ENCODE peak calls at places on chromosomes 1 and 21, in four cellular contexts. E, B, N and A are unnamed samples.

GRCh38 chr1:19923953-19924346 is 533 bp upstream of the PLA2G2E start:
- DNase-seq in E (no peak), N (no peak), B (no peak), A (no peak)

GRCh38 chr1:38028671-38029070 is 16.1 kb downstream of the UTP11 start:
- DNase-seq in N (no peak), B (no peak), E (no peak), A (no peak)

GRCh38 chr1:228225165-228225710 is 17.4 kb downstream of the OBSCN start:
- DNase-seq in B (no peak), E (no peak), N (no peak), A (no peak)

GRCh38 chr1:53634571-53634979 is 104.4 kb downstream of the GLIS1 start:
- DNase-seq in N (no peak), B (no peak), E (no peak), A (no peak)

GRCh38 chr1:17119744-17120482 is 662 bp upstream of the PADI2 start:
- DNase-seq in E (no peak), N (no peak), B (no peak), A (no peak)

GRCh38 chr1:2148691-2149090 is 45.9 kb downstream of the FAAP20 start:
- DNase-seq in B (no peak), E (no peak), N (no peak), A (no peak)

GRCh38 chr1:94876362-94876761 is 50.5 kb downstream of the CNN3 start:
- DNase-seq in N (no peak), E (no peak), B (peak), A (no peak)

GRCh38 chr1:12161324-12161661 is 5.5 kb upstream of the TNFRSF1B start:
- DNase-seq in B (no peak), N (no peak), E (no peak), A (no peak)

GRCh38 chr1:27026621-27027574 is 14.2 kb upstream of the TENT5B start:
- DNase-seq in B (peak), E (no peak), N (peak), A (peak)

GRCh38 chr1:34590211-34590623 is 164.6 kb upstream of the GJB5 start:
- DNase-seq in B (peak), N (peak), E (no peak), A (no peak)

GRCh38 chr1:214318356-214318755 is 37.4 kb downstream of the SMYD2 start:
- DNase-seq in B (no peak), N (no peak), E (no peak), A (peak)

GRCh38 chr1:117794073-117794472 is 135.3 kb downstream of the GDAP2 start:
- DNase-seq in E (no peak), N (no peak), B (no peak), A (peak)

GRCh38 chr1:46687095-46687659 is 15.5 kb downstream of the TEX38 start:
- DNase-seq in B (peak), N (peak), E (peak), A (peak)

GRCh38 chr1:185912504-185912903 is 178.3 kb downstream of the HMCN1 start:
- DNase-seq in N (no peak), E (no peak), B (no peak), A (no peak)

GRCh38 chr1:168583571-168583970 is 7.2 kb downstream of the XCL1 start:
- DNase-seq in N (peak), E (no peak), B (peak), A (no peak)

GRCh38 chr1:42260376-42261078 is 74.5 kb downstream of the FOXJ3 start:
- DNase-seq in N (no peak), E (no peak), B (no peak), A (no peak)

GRCh38 chr21:36120304-36120902 is 14.5 kb upstream of the CBR3 start:
- DNase-seq in N (no peak), B (no peak), E (peak), A (no peak)

GRCh38 chr1:198444792-198445191 is 95.7 kb downstream of the ATP6V1G3 start:
- DNase-seq in N (no peak), E (no peak), B (peak), A (peak)

GRCh38 chr1:111513410-111514020 is 10.1 kb upstream of the ADORA3 start:
- DNase-seq in B (no peak), E (peak), N (no peak), A (no peak)

GRCh38 chr1:185156321-185156853 is 366 bp downstream of the TRMT1L start:
- DNase-seq in E (no peak), B (peak), N (no peak), A (no peak)

GRCh38 chr1:7042322-7043231 is 257.3 kb downstream of the CAMTA1 start:
- DNase-seq in N (peak), B (peak), E (peak), A (peak)

GRCh38 chr1:155081472-155082300 is 3.0 kb downstream of the EFNA3 start:
- DNase-seq in N (no peak), E (no peak), B (peak), A (no peak)

GRCh38 chr1:32329931-32330466 is 6.0 kb downstream of the MARCKSL1 start:
- DNase-seq in E (no peak), N (no peak), B (no peak), A (no peak)

GRCh38 chr1:52162947-52163346 is 21.1 kb downstream of the ZFYVE9 start:
- DNase-seq in B (no peak), E (no peak), N (no peak), A (no peak)

GRCh38 chr1:64194168-64195088 is 9.0 kb upstream of the UBE2U start:
- DNase-seq in N (peak), E (no peak), B (no peak), A (no peak)

GRCh38 chr1:21933397-21934248 is 3.5 kb downstream of the HSPG2 start:
- DNase-seq in B (peak), N (peak), E (peak), A (peak)

GRCh38 chr21:39062196-39062900 is 120.9 kb downstream of the PSMG1 start:
- DNase-seq in B (no peak), E (no peak), N (no peak), A (no peak)

GRCh38 chr1:20413791-20414140 is 72.2 kb downstream of the CAMK2N1 start:
- DNase-seq in N (no peak), B (no peak), E (no peak), A (no peak)

GRCh38 chr21:15801352-15801863 is 71.6 kb downstream of the USP25 start:
- DNase-seq in N (no peak), E (no peak), B (no peak), A (no peak)

GRCh38 chr21:43731891-43732711 is 13.2 kb downstream of the PDXK start:
- DNase-seq in B (no peak), E (no peak), N (no peak), A (no peak)

GRCh38 chr21:43727571-43728466 is 8.9 kb downstream of the PDXK start:
- DNase-seq in N (peak), E (peak), B (peak), A (peak)

GRCh38 chr21:43731476-43731875 is 12.5 kb downstream of the PDXK start:
- DNase-seq in B (no peak), N (no peak), E (no peak), A (no peak)

GRCh38 chr21:43726686-43727570 is 8.0 kb downstream of the PDXK start:
- DNase-seq in E (peak), B (no peak), N (no peak), A (no peak)

DNA sequence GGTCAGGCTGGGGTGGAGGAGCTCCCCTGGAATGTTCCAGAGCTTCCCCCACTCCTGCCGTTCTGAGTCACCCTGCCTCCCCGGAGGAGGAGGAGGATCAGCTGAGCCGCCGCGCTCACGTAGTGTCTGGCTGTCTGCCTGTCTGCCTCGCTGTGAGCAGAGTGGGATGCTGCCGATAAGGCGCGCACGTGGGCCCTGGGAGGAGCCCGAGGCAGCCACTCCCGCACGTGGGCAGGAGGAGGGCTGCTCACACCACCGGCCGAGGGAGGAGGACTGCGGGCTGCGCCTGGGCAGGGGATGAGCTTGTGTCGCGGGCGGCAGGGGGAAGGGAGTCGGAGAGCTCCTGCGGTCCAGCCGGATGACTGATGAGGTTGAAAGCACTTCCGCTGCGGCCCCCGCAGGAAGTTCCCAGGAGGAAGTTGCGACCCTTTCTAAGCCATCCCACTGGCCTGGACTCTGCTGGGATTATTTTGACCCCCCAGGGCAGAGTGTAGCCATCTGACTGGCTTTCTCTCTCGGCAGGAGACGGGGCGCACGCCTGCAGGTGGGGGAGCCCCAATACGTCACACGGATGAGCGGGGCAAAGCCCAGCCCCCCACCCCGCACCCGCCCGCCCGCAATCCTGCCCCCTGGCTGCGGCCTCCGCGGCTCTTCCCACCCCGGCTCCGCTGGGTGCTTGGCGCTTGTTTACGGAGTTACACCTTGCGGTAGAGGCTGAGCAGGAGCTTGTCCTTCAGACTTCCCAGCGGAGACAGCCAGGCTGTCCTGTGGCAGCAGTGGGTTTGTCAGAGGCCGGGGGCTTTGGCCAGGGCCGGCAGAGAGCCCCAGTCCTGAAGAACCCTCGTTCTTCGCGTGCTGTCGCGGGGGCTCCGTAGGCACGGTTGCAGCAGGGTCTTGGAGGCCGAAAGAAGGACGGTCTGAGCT is 9.8 kb downstream of the PDXK start:
- DNase-seq in E (peak), N (peak), B (peak), A (peak)
- H3K4me3 ChIP-seq in E (peak), N (no peak), B (peak), A (peak)

DNA sequence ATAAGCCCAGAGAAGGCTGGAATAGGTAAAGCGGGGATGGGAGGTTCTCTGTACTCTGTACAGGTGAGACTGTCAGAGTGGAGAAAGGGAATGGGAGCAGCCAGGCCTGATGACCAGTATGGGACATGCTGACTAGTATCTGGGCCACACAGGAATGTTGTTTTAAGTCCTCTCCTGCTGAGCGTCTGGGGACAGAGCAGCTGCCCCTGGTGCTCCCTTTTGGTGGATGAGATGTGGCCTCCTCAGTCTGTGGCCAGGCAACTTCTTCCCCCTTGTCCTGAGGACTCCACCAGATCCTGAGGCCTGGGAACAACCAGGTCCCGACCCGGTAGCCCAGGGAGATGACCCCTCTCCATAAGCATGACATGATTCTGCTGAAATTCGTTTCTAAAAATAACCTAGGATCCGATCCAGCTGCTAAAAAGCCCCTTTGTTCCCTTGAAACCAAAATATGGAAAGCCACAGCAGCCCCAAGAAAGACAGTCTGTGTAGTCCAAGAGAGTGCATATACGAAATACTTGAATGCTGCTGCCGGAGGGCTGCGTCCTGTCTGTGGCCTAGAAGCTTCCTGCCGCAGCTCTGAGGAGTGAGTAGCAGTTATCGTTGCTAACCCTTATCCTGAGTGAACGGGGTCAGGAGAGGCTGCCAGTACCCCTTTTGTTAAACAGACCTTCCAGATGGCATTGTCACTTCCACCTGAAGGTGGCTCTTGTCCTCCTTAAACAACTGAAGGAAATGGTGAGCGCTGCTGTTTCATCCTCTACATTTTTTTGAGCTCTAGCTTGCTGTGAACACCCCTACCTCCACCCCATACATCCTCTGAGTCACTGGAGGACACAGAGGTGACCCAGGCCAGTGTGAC is 47.1 kb downstream of the ATP2B4 start:
- DNase-seq in B (peak), E (peak), N (peak), A (peak)
- TF ChIP-seq CTCF in B (peak), E (no peak), N (peak), A (peak)

GRCh38 chr1:55040953-55041494 is 1.7 kb downstream of the PCSK9 start:
- DNase-seq in N (no peak), B (peak), E (no peak), A (no peak)
- H3K4me3 ChIP-seq in N (no peak), B (peak), E (no peak), A (no peak)

DNA sequence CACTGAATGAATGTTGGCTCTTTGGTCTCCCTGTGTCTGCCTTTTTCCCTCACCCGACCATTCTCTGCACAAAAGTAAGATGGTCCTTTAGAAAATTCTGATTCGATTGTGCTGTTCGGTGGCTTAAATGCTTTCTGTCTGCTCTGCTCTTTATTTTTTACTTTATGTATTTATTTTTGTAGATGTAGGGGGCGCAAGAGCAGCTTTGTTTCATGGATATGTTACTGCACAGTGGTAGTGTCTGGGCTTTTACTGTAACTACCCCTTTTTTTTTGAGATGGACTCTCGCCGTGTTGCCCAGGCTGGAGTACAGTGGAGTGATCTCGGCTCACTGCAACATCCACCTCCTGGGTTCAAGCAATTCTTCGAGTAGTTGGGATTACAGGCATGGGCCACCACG is 15.7 kb downstream of the NLRP3 start:
- DNase-seq in B (no peak), E (no peak), N (no peak), A (no peak)
- TF ChIP-seq CTCF in B (no peak), E (no peak), N (no peak), A (no peak)

DNA sequence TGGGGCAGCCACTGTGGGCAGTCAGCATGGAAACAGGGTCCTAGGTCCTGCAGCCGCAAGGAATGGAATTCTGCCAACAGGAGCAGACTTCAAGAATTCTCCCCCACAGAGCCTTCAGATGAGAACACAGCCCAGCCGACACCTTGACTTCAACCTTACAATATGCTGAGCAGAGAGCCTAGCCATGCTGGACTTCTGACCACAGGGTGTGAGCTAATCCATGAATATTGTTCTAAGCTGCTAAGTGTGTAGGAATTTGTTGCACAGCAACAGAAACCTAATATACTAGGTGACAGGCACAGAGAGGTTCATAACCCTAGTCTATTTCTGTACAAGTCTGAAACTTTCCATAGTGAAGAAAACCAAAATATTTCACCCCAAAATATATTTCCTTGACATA is 32.9 kb upstream of the IFNGR2 start:
- DNase-seq in N (no peak), E (no peak), B (no peak), A (no peak)
- H3K4me3 ChIP-seq in N (no peak), E (no peak), B (no peak), A (no peak)

GRCh38 chr1:108049083-108049819 is 84.3 kb upstream of the VAV3 start:
- DNase-seq in B (no peak), N (peak), E (no peak), A (peak)
- TF ChIP-seq CTCF in B (peak), N (peak), E (no peak), A (peak)